ENCODE peak calls at places on chromosomes 3 and 15, in nine cellular contexts. Y is ovary; U is KBM-7; A is GM12891; C is NCI-H2081; I is natural killer cell; X is Jurkat, Clone E6-1; Z is nephron progenitor cell; P is HT-29. L is an unnamed sample.

GRCh38 chr15:29089731-29090616 is 179.6 kb downstream of the NSMCE3 start:
- DNase-seq in Y (no peak), U (peak; percentile 7), A (no peak), C (no peak), I (peak; percentile 44), X (peak; percentile 49), Z (no peak), P (no peak), L (no peak)

GRCh38 chr3:14605070-14605469 is 46.5 kb upstream of the CCDC174 start:
- DNase-seq in Y (no peak), U (no peak), A (no peak), C (no peak), I (no peak), X (no peak), Z (no peak), P (no peak), L (no peak)

GRCh38 chr3:32018723-32019564 is 37.4 kb downstream of the ZNF860 start:
- DNase-seq in Y (no peak), U (peak; percentile 79), A (peak; percentile 22), C (no peak), I (no peak), X (peak; percentile 18), Z (no peak), P (peak; percentile 54), L (no peak)

GRCh38 chr15:43517354-43518072 is at the start of gene MAP1A:
- DNase-seq in Y (peak; percentile 69), U (peak; percentile 49), A (no peak), C (peak; percentile 16), I (no peak), X (peak; percentile 74), Z (peak; percentile 64), P (peak; percentile 36), L (peak; percentile 74)

GRCh38 chr15:72168131-72168825 is 29.3 kb downstream of the GRAMD2A start:
- DNase-seq in Y (no peak), U (peak; percentile 87), A (no peak), C (no peak), I (no peak), X (peak; percentile 97), Z (no peak), P (no peak), L (no peak)

GRCh38 chr3:50674349-50675178 is at the start of gene DOCK3:
- DNase-seq in Y (peak; percentile 58), U (peak; percentile 53), A (peak; percentile 69), C (peak; percentile 2), I (peak; percentile 61), X (peak; percentile 33), Z (peak; percentile 82), P (no peak), L (peak; percentile 52)

GRCh38 chr3:135991621-135992020 is 26.1 kb downstream of the PPP2R3A start:
- DNase-seq in Y (no peak), U (peak; percentile 28), A (no peak), C (no peak), I (no peak), X (no peak), Z (no peak), P (no peak), L (no peak)

GRCh38 chr15:69983696-69984265 is 113.9 kb downstream of the TLE3 start:
- DNase-seq in Y (no peak), U (no peak), A (no peak), C (no peak), I (no peak), X (no peak), Z (no peak), P (no peak), L (no peak)

GRCh38 chr15:86199467-86200145 is 119.9 kb downstream of the AGBL1 start:
- DNase-seq in Y (no peak), U (no peak), A (no peak), C (no peak), I (no peak), X (no peak), Z (no peak), P (no peak), L (no peak)

GRCh38 chr3:194294888-194295214 is 56.3 kb downstream of the CPN2 start:
- DNase-seq in Y (no peak), U (no peak), A (no peak), C (no peak), I (no peak), X (no peak), Z (no peak), P (no peak), L (no peak)

GRCh38 chr15:58108117-58108516 is 30.1 kb upstream of the AQP9 start:
- DNase-seq in Y (no peak), U (no peak), A (no peak), C (no peak), I (no peak), X (no peak), Z (no peak), P (no peak), L (no peak)

GRCh38 chr15:34759992-34760391 is 5.2 kb upstream of the GJD2 start:
- DNase-seq in Y (no peak), U (no peak), A (no peak), C (no peak), I (no peak), X (no peak), Z (no peak), P (no peak), L (no peak)

GRCh38 chr15:85946986-85947385 is 132.7 kb upstream of the AGBL1 start:
- DNase-seq in Y (no peak), U (no peak), A (no peak), C (no peak), I (no peak), X (no peak), Z (no peak), P (no peak), L (no peak)

GRCh38 chr3:194871864-194872668 is 186.4 kb downstream of the FAM43A start:
- DNase-seq in Y (no peak), U (peak; percentile 29), A (no peak), C (no peak), I (no peak), X (no peak), Z (no peak), P (peak; percentile 13), L (no peak)

GRCh38 chr15:76576526-76577279 is 240.1 kb downstream of the ISL2 start:
- DNase-seq in Y (peak; percentile 79), U (peak; percentile 24), A (no peak), C (no peak), I (no peak), X (no peak), Z (no peak), P (peak; percentile 94), L (peak; percentile 82)

GRCh38 chr15:52462806-52463360 is 65.8 kb downstream of the MYO5A start:
- DNase-seq in Y (no peak), U (no peak), A (no peak), C (no peak), I (no peak), X (no peak), Z (no peak), P (no peak), L (no peak)

GRCh38 chr3:10594915-10595314 is 89.5 kb upstream of the ATP2B2 start:
- DNase-seq in Y (no peak), U (peak; percentile 74), A (no peak), C (no peak), I (peak; percentile 18), X (peak; percentile 85), Z (peak; percentile 95), P (peak; percentile 52), L (no peak)

GRCh38 chr3:23442598-23443383 is 239.7 kb downstream of the UBE2E2 start:
- DNase-seq in Y (no peak), U (peak; percentile 64), A (no peak), C (no peak), I (no peak), X (peak; percentile 49), Z (no peak), P (no peak), L (no peak)

GRCh38 chr15:60054472-60054871 is 50.4 kb downstream of the FOXB1 start:
- DNase-seq in Y (no peak), U (no peak), A (no peak), C (no peak), I (no peak), X (no peak), Z (no peak), P (no peak), L (no peak)

GRCh38 chr15:52021128-52021671 is 2.2 kb downstream of the MAPK6 start:
- DNase-seq in Y (peak; percentile 49), U (peak; percentile 78), A (no peak), C (no peak), I (no peak), X (peak; percentile 73), Z (peak; percentile 11), P (no peak), L (no peak)

GRCh38 chr15:32096867-32097266 is 66.6 kb downstream of the CHRNA7 start:
- DNase-seq in Y (no peak), U (no peak), A (no peak), C (no peak), I (no peak), X (no peak), Z (no peak), P (no peak), L (no peak)

GRCh38 chr3:139353920-139354556 is 10.2 kb downstream of the MRPS22 start:
- DNase-seq in Y (no peak), U (peak; percentile 48), A (no peak), C (peak; percentile 65), I (no peak), X (no peak), Z (no peak), P (peak; percentile 67), L (no peak)

GRCh38 chr3:38116471-38117162 is 20.3 kb downstream of the ACAA1 start:
- DNase-seq in Y (no peak), U (no peak), A (no peak), C (no peak), I (no peak), X (no peak), Z (no peak), P (peak; percentile 8), L (no peak)

GRCh38 chr3:51945926-51946500 is 3.9 kb downstream of the PARP3 start:
- DNase-seq in Y (no peak), U (no peak), A (no peak), C (no peak), I (no peak), X (no peak), Z (no peak), P (no peak), L (no peak)

GRCh38 chr3:63051920-63052319 is 176.7 kb upstream of the CADPS start:
- DNase-seq in Y (no peak), U (no peak), A (no peak), C (no peak), I (no peak), X (no peak), Z (peak; percentile 14), P (no peak), L (no peak)

GRCh38 chr3:117893638-117894037 is 1141.0 kb downstream of the IGSF11 start:
- DNase-seq in Y (no peak), U (no peak), A (no peak), C (peak; percentile 15), I (no peak), X (peak; percentile 51), Z (no peak), P (no peak), L (no peak)

GRCh38 chr3:134029734-134030381 is at the start of gene SLCO2A1:
- DNase-seq in Y (no peak), U (peak; percentile 7), A (peak; percentile 32), C (peak; percentile 36), I (no peak), X (no peak), Z (peak; percentile 82), P (no peak), L (no peak)

GRCh38 chr3:171614318-171614967 is 154.2 kb upstream of the TNIK start:
- DNase-seq in Y (peak; percentile 40), U (peak; percentile 27), A (peak; percentile 6), C (no peak), I (no peak), X (no peak), Z (peak; percentile 59), P (no peak), L (no peak)

GRCh38 chr3:143658869-143659268 is 189.4 kb downstream of the SLC9A9 start:
- DNase-seq in Y (no peak), U (no peak), A (no peak), C (no peak), I (no peak), X (no peak), Z (no peak), P (no peak), L (no peak)

GRCh38 chr3:37075955-37076354 is 82.6 kb downstream of the MLH1 start:
- DNase-seq in Y (no peak), U (no peak), A (no peak), C (no peak), I (no peak), X (no peak), Z (no peak), P (no peak), L (no peak)

GRCh38 chr15:71753346-71753745 is 57.0 kb upstream of the NR2E3 start:
- DNase-seq in Y (no peak), U (no peak), A (no peak), C (no peak), I (no peak), X (no peak), Z (no peak), P (no peak), L (no peak)

L was measured in right atrium auricular region.